ENCODE peak calls at places on chromosomes 7 and 10, in ten cellular contexts. I, U, H, Z, P, A, R, T, E and W are unnamed samples.

GRCh38 chr10:78925800-78926319 is 142.9 kb upstream of the ZMIZ1 start:
- DNase-seq in I (no peak), U (no peak), H (peak; percentile 88), Z (no peak), P (peak; percentile 54), A (no peak), R (peak; percentile 95), T (peak; percentile 92), E (no peak), W (no peak)

GRCh38 chr7:148156248-148156647 is 434.3 kb upstream of the C7orf33 start:
- DNase-seq in I (no peak), U (no peak), H (no peak), Z (no peak), P (no peak), A (no peak), R (no peak), T (peak; percentile 33), E (no peak), W (no peak)

GRCh38 chr7:101179117-101179779 is 845 bp downstream of the NAT16 start:
- DNase-seq in I (no peak), U (no peak), H (no peak), Z (no peak), P (peak; percentile 29), A (no peak), R (no peak), T (no peak), E (no peak), W (no peak)

GRCh38 chr7:44285561-44285960 is 39.8 kb downstream of the CAMK2B start:
- DNase-seq in I (no peak), U (no peak), H (no peak), Z (no peak), P (no peak), A (no peak), R (no peak), T (no peak), E (peak; percentile 19), W (no peak)

GRCh38 chr10:113569576-113569975 is 16.7 kb downstream of the HABP2 start:
- DNase-seq in I (no peak), U (no peak), H (no peak), Z (no peak), P (no peak), A (no peak), R (no peak), T (no peak), E (no peak), W (no peak)

GRCh38 chr10:96614515-96614914 is 27.7 kb upstream of the TM9SF3 start:
- DNase-seq in I (no peak), U (no peak), H (peak; percentile 15), Z (no peak), P (peak; percentile 31), A (no peak), R (peak; percentile 81), T (peak; percentile 84), E (no peak), W (no peak)

GRCh38 chr7:94332571-94332970 is 62.1 kb upstream of the COL1A2 start:
- DNase-seq in I (no peak), U (no peak), H (no peak), Z (no peak), P (no peak), A (no peak), R (no peak), T (no peak), E (no peak), W (no peak)

GRCh38 chr10:62625484-62625883 is 179.0 kb upstream of the ADO start:
- DNase-seq in I (no peak), U (no peak), H (no peak), Z (no peak), P (no peak), A (no peak), R (no peak), T (no peak), E (no peak), W (no peak)

GRCh38 chr7:5375925-5376324 is 47.7 kb downstream of the TNRC18 start:
- DNase-seq in I (no peak), U (no peak), H (no peak), Z (no peak), P (no peak), A (no peak), R (no peak), T (no peak), E (no peak), W (no peak)

GRCh38 chr7:132577206-132578049 is 1.2 kb upstream of the PLXNA4 start:
- DNase-seq in I (no peak), U (peak; percentile 61), H (no peak), Z (peak; percentile 80), P (no peak), A (no peak), R (peak; percentile 49), T (peak; percentile 78), E (no peak), W (peak; percentile 50)

GRCh38 chr7:136009488-136010079 is 32.4 kb upstream of the MTPN start:
- DNase-seq in I (no peak), U (no peak), H (peak; percentile 13), Z (no peak), P (peak; percentile 56), A (no peak), R (peak; percentile 73), T (peak; percentile 60), E (no peak), W (peak; percentile 28)

GRCh38 chr10:21057989-21058388 is 160.9 kb upstream of the NEBL start:
- DNase-seq in I (no peak), U (no peak), H (no peak), Z (no peak), P (no peak), A (no peak), R (peak; percentile 41), T (no peak), E (no peak), W (no peak)

GRCh38 chr10:92891885-92892705 is 43.8 kb downstream of the EXOC6 start:
- DNase-seq in I (no peak), U (no peak), H (peak; percentile 72), Z (no peak), P (peak; percentile 20), A (no peak), R (peak; percentile 89), T (peak; percentile 77), E (no peak), W (no peak)

GRCh38 chr7:117157121-117157870 is 165.6 kb downstream of the WNT2 start:
- DNase-seq in I (no peak), U (no peak), H (peak; percentile 59), Z (no peak), P (no peak), A (no peak), R (peak; percentile 89), T (peak; percentile 90), E (no peak), W (no peak)

GRCh38 chr10:79049931-79050895 is 18.6 kb upstream of the ZMIZ1 start:
- DNase-seq in I (no peak), U (no peak), H (no peak), Z (no peak), P (no peak), A (no peak), R (peak; percentile 8), T (no peak), E (peak; percentile 63), W (no peak)

GRCh38 chr7:112554591-112554990 is 73.8 kb downstream of the LSMEM1 start:
- DNase-seq in I (no peak), U (no peak), H (no peak), Z (no peak), P (no peak), A (no peak), R (peak; percentile 5), T (no peak), E (no peak), W (no peak)
- TF ChIP-seq CTCF in I (no peak), U (peak; percentile 30), H (peak; percentile 22), Z (peak; percentile 56), P (peak; percentile 21), A (no peak), R (peak; percentile 27), T (peak; percentile 8), E (peak; percentile 40), W (no peak)

GRCh38 chr10:57921140-57921539 is 346.6 kb downstream of the IPMK start:
- DNase-seq in I (no peak), U (no peak), H (no peak), Z (no peak), P (no peak), A (no peak), R (no peak), T (no peak), E (no peak), W (no peak)

GRCh38 chr10:57919864-57920263 is 347.8 kb downstream of the IPMK start:
- DNase-seq in I (no peak), U (no peak), H (no peak), Z (no peak), P (no peak), A (no peak), R (no peak), T (no peak), E (no peak), W (no peak)

GRCh38 chr10:57925045-57925444 is 342.6 kb downstream of the IPMK start:
- DNase-seq in I (no peak), U (no peak), H (no peak), Z (no peak), P (no peak), A (no peak), R (no peak), T (no peak), E (no peak), W (no peak)
- TF ChIP-seq CTCF in I (no peak), U (no peak), H (no peak), Z (no peak), P (no peak), A (no peak), R (no peak), T (no peak), E (no peak), W (no peak)

DNA sequence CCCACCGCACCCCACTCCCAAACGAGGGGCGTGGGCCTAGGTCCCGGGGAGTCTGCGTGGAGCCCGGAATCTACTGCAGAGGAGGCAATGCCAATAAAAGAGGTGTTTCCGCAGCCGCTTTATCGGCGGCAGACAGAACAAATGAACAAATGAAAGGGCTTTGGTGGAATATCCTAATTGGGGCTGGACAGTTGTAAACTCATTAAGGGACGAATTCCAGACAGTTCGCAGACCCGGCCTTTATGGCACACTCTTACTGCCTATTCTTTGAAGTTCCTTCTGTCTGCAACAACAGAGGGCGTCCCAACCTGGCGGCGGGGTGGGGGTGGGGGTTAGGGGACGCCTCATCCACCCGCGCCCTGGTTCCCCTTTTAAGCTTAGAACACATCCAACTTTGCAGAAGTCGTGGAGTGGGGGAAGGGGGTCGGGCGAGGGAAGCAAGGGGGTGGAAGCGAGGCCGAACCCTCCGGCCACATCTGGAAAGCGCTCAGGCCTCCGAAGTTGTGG is 4.1 kb downstream of the HOXA9 start:
- DNase-seq in I (no peak), U (no peak), H (no peak), Z (no peak), P (peak; percentile 33), A (no peak), R (no peak), T (no peak), E (peak; percentile 49), W (no peak)
- TF ChIP-seq CTCF in I (no peak), U (peak; percentile 54), H (no peak), Z (no peak), P (no peak), A (peak; percentile 1), R (no peak), T (no peak), E (no peak), W (no peak)

DNA sequence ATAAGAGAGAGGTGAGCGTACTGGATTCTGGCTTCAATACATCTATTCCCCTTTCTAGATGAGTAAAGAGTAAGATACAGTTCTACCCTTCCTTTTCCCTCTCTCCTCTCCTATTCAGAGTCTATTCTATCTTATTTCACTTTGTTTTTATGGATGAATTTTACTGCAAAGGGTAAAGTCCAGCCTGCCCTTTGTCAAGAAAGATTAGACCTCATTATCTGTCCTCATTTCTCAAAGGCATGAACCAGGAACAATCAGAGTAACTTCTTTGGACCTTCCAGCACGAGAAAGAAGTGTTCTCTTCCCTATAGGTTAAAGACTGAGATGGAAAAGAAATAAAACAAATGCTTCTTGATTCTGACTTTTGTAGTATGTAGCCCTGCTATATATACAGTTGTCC is 239.0 kb downstream of the PRKG1 start:
- DNase-seq in I (no peak), U (no peak), H (no peak), Z (no peak), P (no peak), A (no peak), R (no peak), T (no peak), E (no peak), W (no peak)
- TF ChIP-seq CTCF in I (no peak), U (no peak), H (no peak), Z (no peak), P (no peak), A (no peak), R (no peak), T (no peak), E (no peak), W (no peak)